ENCODE peak calls at places on chromosome 14, in five cellular contexts. One of them, this sample, is unnamed.

GRCh38 chr14:100755649-100756048 is 29.0 kb downstream of the DLK1 start:
- DNase-seq in IMR-90: peak; percentile 36
- DNase-seq in Peyer's patch: no peak
- DNase-seq in spleen: no peak
- DNase-seq in WERI-Rb-1: no peak
- DNase-seq in this sample: no peak

GRCh38 chr14:57988445-57988844 is 122.6 kb upstream of the SLC35F4 start:
- DNase-seq in IMR-90: no peak
- DNase-seq in Peyer's patch: no peak
- DNase-seq in spleen: no peak
- DNase-seq in WERI-Rb-1: no peak
- DNase-seq in this sample: no peak

GRCh38 chr14:76091036-76091435 is 60.7 kb upstream of the GPATCH2L start:
- DNase-seq in IMR-90: no peak
- DNase-seq in Peyer's patch: no peak
- DNase-seq in spleen: no peak
- DNase-seq in WERI-Rb-1: peak; percentile 85
- DNase-seq in this sample: no peak

GRCh38 chr14:88765130-88765529 is 27.6 kb downstream of the EML5 start:
- DNase-seq in IMR-90: peak; percentile 82
- DNase-seq in Peyer's patch: no peak
- DNase-seq in spleen: no peak
- DNase-seq in WERI-Rb-1: no peak
- DNase-seq in this sample: peak; percentile 26

GRCh38 chr14:76782115-76782884 is 21.0 kb downstream of the VASH1 start:
- DNase-seq in IMR-90: no peak
- DNase-seq in Peyer's patch: no peak
- DNase-seq in spleen: peak; percentile 57
- DNase-seq in WERI-Rb-1: no peak
- DNase-seq in this sample: no peak

GRCh38 chr14:50447491-50447890 is 50.8 kb upstream of the CDKL1 start:
- DNase-seq in IMR-90: peak; percentile 21
- DNase-seq in Peyer's patch: no peak
- DNase-seq in spleen: no peak
- DNase-seq in WERI-Rb-1: no peak
- DNase-seq in this sample: no peak

GRCh38 chr14:64549805-64550538 is at the start of gene PPP1R36:
- DNase-seq in IMR-90: no peak
- DNase-seq in Peyer's patch: peak; percentile 86
- DNase-seq in spleen: peak; percentile 87
- DNase-seq in WERI-Rb-1: no peak
- DNase-seq in this sample: peak; percentile 11

GRCh38 chr14:24114536-24115450 is at the start of the genes DCAF11 and NRL:
- DNase-seq in IMR-90: peak; percentile 100
- DNase-seq in Peyer's patch: peak; percentile 99
- DNase-seq in spleen: peak; percentile 99
- DNase-seq in WERI-Rb-1: peak; percentile 99
- DNase-seq in this sample: peak; percentile 95

GRCh38 chr14:25988536-25988935 is 609.3 kb downstream of the NOVA1 start:
- DNase-seq in IMR-90: no peak
- DNase-seq in Peyer's patch: no peak
- DNase-seq in spleen: no peak
- DNase-seq in WERI-Rb-1: no peak
- DNase-seq in this sample: no peak

GRCh38 chr14:42665083-42665482 is 1058.4 kb downstream of the LRFN5 start:
- DNase-seq in IMR-90: no peak
- DNase-seq in Peyer's patch: no peak
- DNase-seq in spleen: no peak
- DNase-seq in WERI-Rb-1: no peak
- DNase-seq in this sample: no peak

GRCh38 chr14:89639687-89640086 is 222.7 kb upstream of the FOXN3 start:
- DNase-seq in IMR-90: no peak
- DNase-seq in Peyer's patch: no peak
- DNase-seq in spleen: no peak
- DNase-seq in WERI-Rb-1: no peak
- DNase-seq in this sample: no peak

GRCh38 chr14:95025941-95026340 is 131.4 kb downstream of the DICER1 start:
- DNase-seq in IMR-90: no peak
- DNase-seq in Peyer's patch: no peak
- DNase-seq in spleen: no peak
- DNase-seq in WERI-Rb-1: no peak
- DNase-seq in this sample: no peak

GRCh38 chr14:24224618-24225071 is 7.5 kb downstream of the NEDD8 start:
- DNase-seq in IMR-90: peak; percentile 87
- DNase-seq in Peyer's patch: no peak
- DNase-seq in spleen: no peak
- DNase-seq in WERI-Rb-1: no peak
- DNase-seq in this sample: no peak

GRCh38 chr14:105891631-105892452 is 365.5 kb downstream of the TMEM121 start:
- DNase-seq in IMR-90: no peak
- DNase-seq in Peyer's patch: peak; percentile 29
- DNase-seq in spleen: peak; percentile 58
- DNase-seq in WERI-Rb-1: peak; percentile 3
- DNase-seq in this sample: no peak

GRCh38 chr14:78758333-78758732 is 588.2 kb downstream of the NRXN3 start:
- DNase-seq in IMR-90: peak; percentile 17
- DNase-seq in Peyer's patch: no peak
- DNase-seq in spleen: no peak
- DNase-seq in WERI-Rb-1: peak; percentile 69
- DNase-seq in this sample: no peak

GRCh38 chr14:102212845-102213244 is 73.1 kb downstream of the WDR20 start:
- DNase-seq in IMR-90: no peak
- DNase-seq in Peyer's patch: peak; percentile 36
- DNase-seq in spleen: no peak
- DNase-seq in WERI-Rb-1: no peak
- DNase-seq in this sample: no peak

GRCh38 chr14:101470266-101470665 is 91.0 kb upstream of the DIO3 start:
- DNase-seq in IMR-90: no peak
- DNase-seq in Peyer's patch: peak; percentile 30
- DNase-seq in spleen: peak; percentile 39
- DNase-seq in WERI-Rb-1: no peak
- DNase-seq in this sample: no peak

GRCh38 chr14:95199298-95199983 is 42.1 kb upstream of the DICER1 start:
- DNase-seq in IMR-90: no peak
- DNase-seq in Peyer's patch: no peak
- DNase-seq in spleen: no peak
- DNase-seq in WERI-Rb-1: no peak
- DNase-seq in this sample: no peak

GRCh38 chr14:50792634-50793068 is 38.3 kb downstream of the NIN start:
- DNase-seq in IMR-90: no peak
- DNase-seq in Peyer's patch: no peak
- DNase-seq in spleen: no peak
- DNase-seq in WERI-Rb-1: no peak
- DNase-seq in this sample: no peak

GRCh38 chr14:94322648-94323570 is at the start of gene SERPINA6:
- DNase-seq in IMR-90: peak; percentile 22
- DNase-seq in Peyer's patch: no peak
- DNase-seq in spleen: no peak
- DNase-seq in WERI-Rb-1: no peak
- DNase-seq in this sample: peak; percentile 44

GRCh38 chr14:79408696-79409095 is 802.6 kb downstream of the DIO2 start:
- DNase-seq in IMR-90: no peak
- DNase-seq in Peyer's patch: no peak
- DNase-seq in spleen: no peak
- DNase-seq in WERI-Rb-1: no peak
- DNase-seq in this sample: no peak

GRCh38 chr14:50335389-50335788 is 23.3 kb downstream of the DMAC2L start:
- DNase-seq in IMR-90: peak; percentile 72
- DNase-seq in Peyer's patch: no peak
- DNase-seq in spleen: no peak
- DNase-seq in WERI-Rb-1: peak; percentile 70
- DNase-seq in this sample: no peak

GRCh38 chr14:69115407-69116185 is 37.3 kb downstream of the DCAF5 start:
- DNase-seq in IMR-90: no peak
- DNase-seq in Peyer's patch: no peak
- DNase-seq in spleen: no peak
- DNase-seq in WERI-Rb-1: no peak
- DNase-seq in this sample: no peak

GRCh38 chr14:72664651-72665050 is 229.2 kb downstream of the DPF3 start:
- DNase-seq in IMR-90: no peak
- DNase-seq in Peyer's patch: no peak
- DNase-seq in spleen: no peak
- DNase-seq in WERI-Rb-1: no peak
- DNase-seq in this sample: no peak

GRCh38 chr14:72788972-72789728 is 104.8 kb downstream of the DPF3 start:
- DNase-seq in IMR-90: no peak
- DNase-seq in Peyer's patch: no peak
- DNase-seq in spleen: no peak
- DNase-seq in WERI-Rb-1: no peak
- DNase-seq in this sample: no peak

GRCh38 chr14:77660754-77661153 is 44.3 kb upstream of the SPTLC2 start:
- DNase-seq in IMR-90: no peak
- DNase-seq in Peyer's patch: no peak
- DNase-seq in spleen: no peak
- DNase-seq in WERI-Rb-1: no peak
- DNase-seq in this sample: no peak

GRCh38 chr14:100124551-100125088 is 34.8 kb downstream of the DEGS2 start:
- DNase-seq in IMR-90: no peak
- DNase-seq in Peyer's patch: no peak
- DNase-seq in spleen: no peak
- DNase-seq in WERI-Rb-1: no peak
- DNase-seq in this sample: no peak

GRCh38 chr14:102145395-102145794 is 5.7 kb downstream of the WDR20 start:
- DNase-seq in IMR-90: no peak
- DNase-seq in Peyer's patch: no peak
- DNase-seq in spleen: no peak
- DNase-seq in WERI-Rb-1: no peak
- DNase-seq in this sample: no peak

GRCh38 chr14:76647699-76648298 is 113.5 kb upstream of the VASH1 start:
- DNase-seq in IMR-90: peak; percentile 59
- DNase-seq in Peyer's patch: no peak
- DNase-seq in spleen: no peak
- DNase-seq in WERI-Rb-1: peak; percentile 37
- DNase-seq in this sample: no peak

GRCh38 chr14:52048132-52048531 is 20.7 kb downstream of the NID2 start:
- DNase-seq in IMR-90: no peak
- DNase-seq in Peyer's patch: no peak
- DNase-seq in spleen: no peak
- DNase-seq in WERI-Rb-1: no peak
- DNase-seq in this sample: no peak

GRCh38 chr14:25049559-25050493 is at the start of gene STXBP6:
- DNase-seq in IMR-90: peak; percentile 65
- DNase-seq in Peyer's patch: peak; percentile 88
- DNase-seq in spleen: no peak
- DNase-seq in WERI-Rb-1: peak; percentile 9
- DNase-seq in this sample: peak; percentile 54

DNA sequence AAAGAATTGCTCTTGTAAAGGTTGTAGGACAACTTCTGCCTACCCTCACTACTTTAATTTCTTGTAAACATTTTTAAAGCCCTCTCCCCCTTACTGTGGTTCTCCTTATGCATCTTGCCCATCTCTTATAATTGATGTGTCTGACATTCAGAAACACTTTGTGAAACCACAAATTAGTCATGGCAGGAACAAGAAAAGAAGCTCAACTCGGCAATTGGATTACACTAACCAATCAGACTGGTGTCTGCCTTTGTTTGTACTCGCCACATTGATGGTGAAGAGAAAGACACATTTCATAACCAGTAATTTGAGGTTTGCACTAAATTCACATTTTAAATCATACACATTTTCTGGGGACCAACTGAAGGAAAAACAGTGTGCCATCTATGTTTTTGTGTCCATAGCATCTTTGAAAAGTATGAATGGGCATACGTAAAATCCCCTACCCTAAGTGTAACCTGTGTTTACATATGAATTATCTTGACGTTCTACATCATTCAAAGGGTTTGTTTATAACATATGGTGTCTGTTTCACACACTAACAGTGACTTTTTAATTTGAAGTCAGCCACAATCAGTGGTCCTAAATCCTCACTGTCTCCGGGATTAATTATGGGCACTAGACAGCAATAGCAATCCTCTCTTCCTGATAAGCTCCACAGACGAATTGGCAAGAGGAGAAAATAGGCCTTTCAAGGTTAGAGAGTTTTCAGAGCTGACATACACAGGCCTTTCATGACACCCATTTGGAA is 49.9 kb downstream of the OTX2 start:
- DNase-seq in IMR-90: no peak
- DNase-seq in Peyer's patch: no peak
- DNase-seq in spleen: no peak
- DNase-seq in WERI-Rb-1: peak; percentile 74
- DNase-seq in this sample: no peak
- H3K4me3 ChIP-seq in IMR-90: no peak overlapping the region
- H3K4me3 ChIP-seq in Peyer's patch: no peak overlapping the region
- H3K4me3 ChIP-seq in spleen: no peak overlapping the region
- H3K4me3 ChIP-seq in WERI-Rb-1: peak overlapping the region; percentile 38
- H3K4me3 ChIP-seq in this sample: no peak overlapping the region

GRCh38 chr14:104294983-104295680 is 156.7 kb downstream of the KIF26A start:
- DNase-seq in IMR-90: no peak
- DNase-seq in Peyer's patch: peak; percentile 40
- DNase-seq in spleen: no peak
- DNase-seq in WERI-Rb-1: peak; percentile 13
- DNase-seq in this sample: no peak

GRCh38 chr14:104292084-104292970 is 153.9 kb downstream of the KIF26A start:
- DNase-seq in IMR-90: no peak
- DNase-seq in Peyer's patch: peak; percentile 23
- DNase-seq in spleen: no peak
- DNase-seq in WERI-Rb-1: peak; percentile 5
- DNase-seq in this sample: no peak

GRCh38 chr14:104294628-104294982 is 156.2 kb downstream of the KIF26A start:
- DNase-seq in IMR-90: no peak
- DNase-seq in Peyer's patch: peak; percentile 46
- DNase-seq in spleen: no peak
- DNase-seq in WERI-Rb-1: peak; percentile 45
- DNase-seq in this sample: no peak

GRCh38 chr14:104293851-104294627 is 155.7 kb downstream of the KIF26A start:
- DNase-seq in IMR-90: no peak
- DNase-seq in Peyer's patch: peak; percentile 55
- DNase-seq in spleen: peak; percentile 69
- DNase-seq in WERI-Rb-1: peak; percentile 26
- DNase-seq in this sample: no peak

GRCh38 chr14:104293231-104293841 is 154.9 kb downstream of the KIF26A start:
- DNase-seq in IMR-90: no peak
- DNase-seq in Peyer's patch: peak; percentile 26
- DNase-seq in spleen: peak; percentile 39
- DNase-seq in WERI-Rb-1: peak; percentile 11
- DNase-seq in this sample: no peak
- H3K9me3 ChIP-seq in IMR-90: peaks cover 73% of the 10 kb centered on the region
- H3K9me3 ChIP-seq in Peyer's patch: no peaks in the 10 kb centered on the region
- H3K9me3 ChIP-seq in spleen: no peaks in the 10 kb centered on the region
- H3K9me3 ChIP-seq in WERI-Rb-1: no peaks in the 10 kb centered on the region
- H3K9me3 ChIP-seq in this sample: no peaks in the 10 kb centered on the region

GRCh38 chr14:81766597-81766996 is 232.9 kb upstream of the SEL1L start:
- DNase-seq in IMR-90: no peak
- DNase-seq in Peyer's patch: no peak
- DNase-seq in spleen: no peak
- DNase-seq in WERI-Rb-1: no peak
- DNase-seq in this sample: no peak
- H3K4me3 ChIP-seq in IMR-90: no peak overlapping the region
- H3K4me3 ChIP-seq in Peyer's patch: no peak overlapping the region
- H3K4me3 ChIP-seq in spleen: no peak overlapping the region
- H3K4me3 ChIP-seq in WERI-Rb-1: no peak overlapping the region
- H3K4me3 ChIP-seq in this sample: no peak overlapping the region

GRCh38 chr14:74456684-74457083 is 30.7 kb upstream of the SYNDIG1L start:
- DNase-seq in IMR-90: no peak
- DNase-seq in Peyer's patch: no peak
- DNase-seq in spleen: no peak
- DNase-seq in WERI-Rb-1: peak; percentile 46
- DNase-seq in this sample: no peak
- H3K9me3 ChIP-seq in IMR-90: no peaks in the 10 kb centered on the region
- H3K9me3 ChIP-seq in Peyer's patch: no peaks in the 10 kb centered on the region
- H3K9me3 ChIP-seq in spleen: no peaks in the 10 kb centered on the region
- H3K9me3 ChIP-seq in WERI-Rb-1: peaks cover 7% of the 10 kb centered on the region
- H3K9me3 ChIP-seq in this sample: no peaks in the 10 kb centered on the region

GRCh38 chr14:22547309-22547947 is 41.6 kb downstream of the DAD1 start:
- DNase-seq in IMR-90: no peak
- DNase-seq in Peyer's patch: no peak
- DNase-seq in spleen: no peak
- DNase-seq in WERI-Rb-1: no peak
- DNase-seq in this sample: peak; percentile 30
- H3K4me3 ChIP-seq in IMR-90: no peak overlapping the region
- H3K4me3 ChIP-seq in Peyer's patch: no peak overlapping the region
- H3K4me3 ChIP-seq in spleen: no peak overlapping the region
- H3K4me3 ChIP-seq in WERI-Rb-1: no peak overlapping the region
- H3K4me3 ChIP-seq in this sample: no peak overlapping the region